ENCODE peak calls at places on chromosomes 6 and 20, in nine cellular contexts. P is GM12891; B is fibroblast of lung; X is IMR-90; Q is stimulated activated CD4-positive, alpha-beta T cell treated with anti-CD3 and anti-CD28 coated beads, Interleukin-15, amount 100 ng/mL, for 24 hours; L is AG04449; W is amniotic epithelial cell; C is stimulated activated CD8-positive, alpha-beta memory T cell treated with anti-CD3 and anti-CD28 coated beads, Interleukin-4, amount 100 ng/mL, for 1 hour; E is NB4. K is an unnamed sample.

GRCh38 chr20:31869673-31869941 is 720 bp downstream of the DUSP15 start:
- DNase-seq in E (no peak), W (no peak), X (no peak), P (no peak), L (no peak), B (no peak), Q (no peak), C (no peak), K (no peak)

GRCh38 chr6:144064402-144064830 is 31.0 kb downstream of the SF3B5 start:
- DNase-seq in W (no peak), P (no peak), X (no peak), E (peak), C (no peak), L (no peak), B (no peak), Q (peak), K (peak)

GRCh38 chr20:10667560-10668167 is 6.1 kb downstream of the JAG1 start:
- DNase-seq in E (no peak), B (no peak), C (no peak), P (no peak), X (no peak), L (no peak), W (no peak), Q (no peak), K (no peak)

GRCh38 chr6:7058250-7058923 is 49.4 kb upstream of the RREB1 start:
- DNase-seq in E (peak), W (peak), C (no peak), B (peak), P (no peak), L (peak), X (peak), Q (peak), K (no peak)

GRCh38 chr20:64035066-64035932 is 683 bp upstream of the C20orf204 start:
- DNase-seq in Q (peak), X (no peak), L (no peak), P (no peak), C (no peak), E (no peak), B (no peak), W (no peak), K (no peak)

GRCh38 chr6:31970604-31971271 is 1.2 kb downstream of the DXO start:
- DNase-seq in W (no peak), Q (peak), L (no peak), X (no peak), P (no peak), C (no peak), E (no peak), B (no peak), K (no peak)

GRCh38 chr6:33177552-33178446 is 14.5 kb downstream of the COL11A2 start:
- DNase-seq in P (no peak), W (no peak), E (no peak), L (no peak), Q (no peak), C (no peak), X (no peak), B (no peak), K (no peak)

GRCh38 chr6:117545161-117545595 is 57.1 kb downstream of the GOPC start:
- DNase-seq in E (no peak), X (no peak), W (peak), P (no peak), Q (no peak), L (no peak), C (no peak), B (peak), K (no peak)

GRCh38 chr20:45448250-45448649 is 21.3 kb upstream of the WFDC2 start:
- DNase-seq in B (no peak), P (no peak), E (no peak), Q (no peak), C (no peak), X (no peak), L (no peak), W (no peak), K (no peak)

GRCh38 chr6:157224957-157225574 is 98.3 kb downstream of the TMEM242 start:
- DNase-seq in L (no peak), Q (no peak), X (no peak), B (no peak), P (no peak), C (no peak), E (no peak), W (no peak), K (no peak)

GRCh38 chr20:59356662-59357061 is 56.3 kb downstream of the EDN3 start:
- DNase-seq in Q (no peak), W (no peak), B (no peak), E (no peak), C (no peak), L (no peak), P (no peak), X (no peak), K (no peak)

GRCh38 chr20:10696650-10697049 is 22.9 kb upstream of the JAG1 start:
- DNase-seq in Q (peak), C (no peak), W (no peak), X (no peak), L (no peak), B (no peak), P (no peak), E (peak), K (no peak)

GRCh38 chr6:161443868-161444267 is 170.0 kb upstream of the AGPAT4 start:
- DNase-seq in C (no peak), E (no peak), B (peak), W (no peak), L (no peak), Q (no peak), P (no peak), X (no peak), K (no peak)

GRCh38 chr20:4546786-4547185 is 174.9 kb upstream of the PRND start:
- DNase-seq in L (peak), C (no peak), X (peak), W (peak), E (no peak), Q (no peak), B (peak), P (no peak), K (no peak)

GRCh38 chr20:33352258-33353012 is 48.9 kb downstream of the CDK5RAP1 start:
- DNase-seq in Q (no peak), L (no peak), C (no peak), P (no peak), E (no peak), B (no peak), X (no peak), W (no peak), K (no peak)

GRCh38 chr20:55415567-55416142 is 589.7 kb downstream of the CBLN4 start:
- DNase-seq in P (no peak), Q (no peak), W (no peak), L (no peak), X (no peak), E (peak), C (no peak), B (peak), K (no peak)

GRCh38 chr6:149636116-149636515 is 12.4 kb downstream of the KATNA1 start:
- DNase-seq in X (peak), W (peak), L (no peak), Q (no peak), C (no peak), P (no peak), B (peak), E (no peak), K (no peak)

GRCh38 chr6:124203106-124203811 is 399.6 kb downstream of the NKAIN2 start:
- DNase-seq in Q (no peak), W (peak), X (no peak), L (no peak), P (no peak), E (no peak), B (peak), C (no peak), K (no peak)

GRCh38 chr6:75691012-75691411 is 58.0 kb upstream of the MYO6 start:
- DNase-seq in C (no peak), W (peak), B (peak), E (peak), X (peak), L (no peak), Q (no peak), P (no peak), K (no peak)

GRCh38 chr6:168272379-168273011 is 47.1 kb downstream of the DACT2 start:
- DNase-seq in Q (no peak), B (no peak), L (no peak), P (no peak), X (no peak), W (no peak), C (no peak), E (no peak), K (peak)

GRCh38 chr6:31784270-31784925 is 7.3 kb upstream of the VWA7 start:
- DNase-seq in C (no peak), X (no peak), P (no peak), L (no peak), W (no peak), B (no peak), Q (no peak), E (no peak), K (no peak)